ENCODE peak calls at places on chromosome X, in four cellular contexts. S is A549, T is K562, N is HepG2. R is an unnamed sample.

GRCh38 chrX:1767026-1767425 is 152.2 kb downstream of the ASMT start:
- DNase-seq in T (no peak), S (no peak), N (no peak), R (no peak)

GRCh38 chrX:67610282-67610681 is 66.5 kb downstream of the AR start:
- DNase-seq in N (no peak), S (no peak), T (no peak), R (no peak)

GRCh38 chrX:17005712-17006372 is 59.4 kb downstream of the REPS2 start:
- DNase-seq in N (no peak), S (no peak), T (no peak), R (no peak)

GRCh38 chrX:11666180-11666579 is 460 bp upstream of the ARHGAP6 start:
- DNase-seq in N (no peak), T (no peak), S (no peak), R (no peak)

GRCh38 chrX:15447985-15448639 is 45.0 kb downstream of the PIR start:
- DNase-seq in T (no peak), N (no peak), S (no peak), R (peak)

GRCh38 chrX:43564953-43565352 is 91.1 kb upstream of the MAOA start:
- DNase-seq in S (no peak), T (no peak), N (no peak), R (no peak)

GRCh38 chrX:130829526-130830515 is 73.2 kb downstream of the ENOX2 start:
- DNase-seq in T (no peak), S (no peak), N (no peak), R (no peak)

GRCh38 chrX:53122013-53122412 is 28.1 kb downstream of the KANTR start:
- DNase-seq in T (no peak), N (no peak), S (no peak), R (no peak)

GRCh38 chrX:100980608-100981497 is 11.3 kb downstream of the ARL13A start:
- DNase-seq in N (peak), T (peak), S (peak), R (peak)

GRCh38 chrX:66000628-66001275 is 39.1 kb downstream of the VSIG4 start:
- DNase-seq in T (peak), S (no peak), N (no peak), R (no peak)

GRCh38 chrX:49310371-49310770 is 6.9 kb downstream of the GAGE10 start:
- DNase-seq in N (no peak), S (no peak), T (no peak), R (no peak)

GRCh38 chrX:136497556-136498048 is at the start of gene HTATSF1:
- DNase-seq in N (no peak), S (no peak), T (no peak), R (no peak)

GRCh38 chrX:65451663-65452062 is 82.9 kb downstream of the LAS1L start:
- DNase-seq in N (peak), S (peak), T (peak), R (peak)

GRCh38 chrX:71367396-71367795 is 1.2 kb downstream of the TAF1 start:
- DNase-seq in N (no peak), S (peak), T (peak), R (no peak)

GRCh38 chrX:37887347-37887746 is 40.0 kb upstream of the DYNLT3 start:
- DNase-seq in N (no peak), S (no peak), T (no peak), R (no peak)

GRCh38 chrX:100625985-100626491 is 10.6 kb downstream of the TSPAN6 start:
- DNase-seq in S (no peak), T (no peak), N (no peak), R (no peak)

GRCh38 chrX:112968351-112969133 is 127.9 kb upstream of the AMOT start:
- DNase-seq in T (no peak), S (no peak), N (no peak), R (no peak)

GRCh38 chrX:107716045-107716684 is 59.4 kb downstream of the TSC22D3 start:
- DNase-seq in T (no peak), S (no peak), N (no peak), R (peak)

GRCh38 chrX:54560411-54560810 is 30.4 kb downstream of the GNL3L start:
- DNase-seq in S (no peak), N (no peak), T (no peak), R (no peak)

GRCh38 chrX:42944381-42944998 is 166.5 kb upstream of the PPP1R2C start:
- DNase-seq in N (no peak), T (no peak), S (no peak), R (no peak)

GRCh38 chrX:31423575-31424284 is 351.9 kb upstream of the FTHL17 start:
- DNase-seq in T (peak), N (peak), S (peak), R (peak)

GRCh38 chrX:105618393-105619101 is 203.8 kb upstream of the NRK start:
- DNase-seq in N (peak), S (no peak), T (no peak), R (no peak)

GRCh38 chrX:71909956-71910355 is 689 bp upstream of the NHSL2 start:
- DNase-seq in S (peak), T (no peak), N (no peak), R (no peak)

GRCh38 chrX:44152867-44153266 is 179.7 kb upstream of the NDP start:
- DNase-seq in T (no peak), S (peak), N (no peak), R (peak)

GRCh38 chrX:131741103-131741581 is 197.3 kb downstream of the OR13H1 start:
- DNase-seq in N (no peak), S (peak), T (no peak), R (peak)

GRCh38 chrX:132092439-132093065 is 35.3 kb downstream of the FRMD7 start:
- DNase-seq in S (peak), T (peak), N (peak), R (peak)

GRCh38 chrX:77628294-77629025 is 157.6 kb downstream of the ATRX start:
- DNase-seq in N (no peak), T (no peak), S (no peak), R (no peak)

GRCh38 chrX:116379854-116380253 is 56.6 kb upstream of the SLC6A14 start:
- DNase-seq in N (no peak), S (no peak), T (no peak), R (peak)

GRCh38 chrX:40097492-40098263 is at the start of gene BCOR:
- DNase-seq in N (no peak), T (peak), S (peak), R (peak)

GRCh38 chrX:16882188-16882587 is 12.0 kb upstream of the RBBP7 start:
- DNase-seq in T (peak), N (no peak), S (peak), R (peak)

GRCh38 chrX:39643533-39643932 is 454.2 kb downstream of the BCOR start:
- DNase-seq in S (no peak), N (no peak), T (no peak), R (no peak)

GRCh38 chrX:38675856-38676255 is 114.5 kb downstream of the TSPAN7 start:
- DNase-seq in S (no peak), T (no peak), N (no peak), R (no peak)

GRCh38 chrX:84162401-84162800 is 25.6 kb downstream of the RPS6KA6 start:
- DNase-seq in N (no peak), S (no peak), T (no peak), R (no peak)

GRCh38 chrX:149045645-149046210 is 459.4 kb downstream of the IDS start:
- DNase-seq in T (no peak), S (no peak), N (no peak), R (no peak)

GRCh38 chrX:22037911-22038537 is 5.9 kb downstream of the PHEX start:
- DNase-seq in T (no peak), N (no peak), S (no peak), R (no peak)

GRCh38 chrX:152635941-152636340 is 1.8 kb upstream of the GABRQ start:
- DNase-seq in S (peak), N (peak), T (peak), R (peak)

GRCh38 chrX:119734897-119735339 is 23.5 kb upstream of the SOWAHD start:
- DNase-seq in S (no peak), T (no peak), N (no peak), R (no peak)

GRCh38 chrX:35625714-35626113 is 172.4 kb upstream of the MAGEB16 start:
- DNase-seq in S (no peak), N (no peak), T (peak), R (no peak)
- TF ChIP-seq MAZ in S (no peak), N (no peak), T (no peak), R (no peak)

GRCh38 chrX:47574609-47575325 is 7.5 kb upstream of the TIMP1 start:
- DNase-seq in N (no peak), T (no peak), S (no peak), R (no peak)
- TF ChIP-seq MAZ in N (no peak), T (no peak), S (no peak), R (no peak)

GRCh38 chrX:133655262-133655913 is 240.1 kb upstream of the GPC4 start:
- DNase-seq in T (no peak), N (no peak), S (no peak), R (no peak)

GRCh38 chrX:133652185-133652584 is 236.9 kb upstream of the GPC4 start:
- DNase-seq in S (no peak), T (no peak), N (no peak), R (no peak)

GRCh38 chrX:133653363-133653762 is 238.1 kb upstream of the GPC4 start:
- DNase-seq in T (no peak), S (no peak), N (no peak), R (no peak)

GRCh38 chrX:133655914-133656265 is 240.6 kb upstream of the GPC4 start:
- DNase-seq in N (no peak), S (no peak), T (no peak), R (no peak)

GRCh38 chrX:133654801-133655200 is 239.5 kb upstream of the GPC4 start:
- DNase-seq in S (no peak), T (no peak), N (no peak), R (peak)
- TF ChIP-seq MAZ in S (no peak), T (no peak), N (no peak), R (no peak)

DNA sequence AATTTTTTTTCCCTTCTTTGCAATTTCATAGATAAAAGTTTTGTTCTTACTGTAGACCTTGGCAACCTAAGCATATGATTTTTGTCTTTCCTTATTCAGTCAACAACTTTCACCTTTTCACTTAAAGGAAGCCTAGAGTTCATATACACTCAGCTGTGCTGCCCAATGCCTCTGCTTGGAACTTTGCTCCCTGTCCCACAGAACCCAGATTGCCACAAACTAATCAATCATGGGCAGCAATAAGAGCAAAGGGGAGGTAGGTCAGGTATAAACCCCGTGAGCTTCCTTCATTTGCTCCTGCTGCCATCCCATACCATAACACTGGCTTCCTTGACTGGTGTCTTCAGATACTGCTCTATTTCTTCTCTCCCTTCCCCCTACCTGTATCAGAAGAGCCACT is 51.0 kb upstream of the BEND2 start:
- DNase-seq in S (no peak), T (peak), N (no peak), R (no peak)
- TF ChIP-seq MAZ in S (no peak), T (no peak), N (no peak), R (no peak)

GRCh38 chrX:45324941-45325340 is 124.3 kb upstream of the DIPK2B start:
- DNase-seq in N (no peak), T (no peak), S (no peak), R (peak)

GRCh38 chrX:45322820-45323219 is 122.1 kb upstream of the DIPK2B start:
- DNase-seq in N (no peak), T (no peak), S (peak), R (peak)

GRCh38 chrX:45320191-45320590 is 119.5 kb upstream of the DIPK2B start:
- DNase-seq in S (no peak), N (no peak), T (no peak), R (no peak)

GRCh38 chrX:45323387-45323786 is 122.7 kb upstream of the DIPK2B start:
- DNase-seq in N (no peak), S (no peak), T (no peak), R (no peak)

DNA sequence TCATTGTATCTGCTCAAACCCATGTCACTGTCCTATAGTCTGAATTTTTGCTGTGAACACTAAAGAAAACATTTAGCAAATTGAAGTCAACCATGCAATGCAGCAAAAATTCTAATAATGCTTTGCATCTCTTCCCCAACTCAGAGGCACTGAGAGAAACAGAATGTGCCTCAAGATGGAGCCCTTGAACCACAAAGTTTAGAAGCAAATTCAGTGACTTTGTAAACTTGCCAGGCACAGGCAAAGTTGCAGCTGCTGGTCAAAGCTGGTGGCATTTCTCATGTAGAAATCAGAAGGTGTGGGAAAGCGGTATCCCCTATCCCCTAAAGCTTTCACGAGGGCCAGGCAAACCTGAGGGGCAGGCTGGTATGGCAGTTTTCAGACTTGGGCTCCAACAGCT is 121.7 kb upstream of the DIPK2B start:
- DNase-seq in S (peak), T (peak), N (peak), R (peak)
- TF ChIP-seq MAZ in S (no peak), T (no peak), N (no peak), R (no peak)

R was measured in IMR-90.